ENCODE peak calls at places on chromosomes 7 and 10, in ten cellular contexts. W is HepG2, R is suprapubic skin, U is uterus, J is transverse colon, Q is HCT116, V is lung, K is Peyer's patch, O is A549, Z is brain microvascular endothelial cell. M is an unnamed sample.

GRCh38 chr10:12594448-12594944 is 245.1 kb downstream of the CAMK1D start:
- DNase-seq in W (no peak), Q (no peak), U (no peak), O (no peak), V (no peak), K (no peak), J (peak), Z (no peak), R (no peak), M (no peak)

GRCh38 chr7:123154231-123154860 is 45.4 kb downstream of the SLC13A1 start:
- DNase-seq in K (no peak), R (peak), O (peak), Q (peak), V (peak), W (peak), Z (peak), U (peak), J (peak), M (peak)

GRCh38 chr7:39950473-39951155 is 558 bp downstream of the CDK13 start:
- DNase-seq in K (no peak), Q (no peak), Z (peak), R (no peak), J (peak), V (peak), O (no peak), W (no peak), U (no peak), M (no peak)

GRCh38 chr7:39664057-39664456 is 40.7 kb downstream of the RALA start:
- DNase-seq in J (no peak), V (no peak), W (no peak), U (no peak), K (no peak), O (no peak), Z (no peak), Q (no peak), R (no peak), M (no peak)

GRCh38 chr10:124092270-124093075 is 925 bp downstream of the CHST15 start:
- DNase-seq in U (peak), V (peak), J (peak), W (no peak), Z (peak), O (peak), Q (no peak), K (peak), R (no peak), M (no peak)

GRCh38 chr10:59064759-59065498 is 111.5 kb upstream of the PHYHIPL start:
- DNase-seq in W (no peak), O (no peak), R (no peak), J (no peak), K (no peak), V (no peak), U (no peak), Z (no peak), Q (no peak), M (no peak)

GRCh38 chr7:98745722-98746318 is 124.0 kb downstream of the TMEM130 start:
- DNase-seq in K (peak), O (peak), R (no peak), U (no peak), Z (peak), W (peak), Q (peak), J (peak), V (peak), M (no peak)

GRCh38 chr7:126790763-126791162 is 462.0 kb downstream of the GRM8 start:
- DNase-seq in R (no peak), U (no peak), J (no peak), Q (no peak), Z (no peak), V (no peak), K (no peak), W (no peak), O (no peak), M (no peak)

GRCh38 chr7:96361116-96361857 is 39.4 kb upstream of the SLC25A13 start:
- DNase-seq in U (no peak), K (no peak), W (no peak), V (no peak), Z (no peak), O (no peak), R (no peak), Q (no peak), J (no peak), M (no peak)

GRCh38 chr10:52004342-52004949 is 305.1 kb upstream of the CSTF2T start:
- DNase-seq in K (no peak), Q (peak), Z (peak), J (no peak), W (peak), O (peak), V (no peak), U (no peak), R (no peak), M (peak)

GRCh38 chr7:138919256-138919655 is 61.9 kb downstream of the KIAA1549 start:
- DNase-seq in W (no peak), U (no peak), V (no peak), K (no peak), R (no peak), Q (no peak), O (no peak), Z (no peak), J (no peak), M (no peak)

GRCh38 chr7:35714862-35715261 is 19.9 kb upstream of the HERPUD2 start:
- DNase-seq in O (no peak), V (no peak), J (no peak), Z (no peak), W (no peak), R (no peak), U (no peak), K (no peak), Q (no peak), M (no peak)
- TF ChIP-seq CTCF in O (no peak), V (no peak), J (no peak), Z (no peak), W (peak), R (no peak), U (no peak), K (no peak), Q (no peak), M (no peak)

GRCh38 chr10:5476918-5477525 is 22.3 kb downstream of the CALML5 start:
- DNase-seq in W (no peak), Q (no peak), J (no peak), O (no peak), V (no peak), Z (no peak), U (no peak), K (no peak), R (no peak), M (no peak)
- H3K4me3 ChIP-seq in W (no peak), Q (no peak), J (no peak), O (no peak), V (no peak), Z (no peak), U (no peak), K (no peak), R (no peak), M (no peak)

DNA sequence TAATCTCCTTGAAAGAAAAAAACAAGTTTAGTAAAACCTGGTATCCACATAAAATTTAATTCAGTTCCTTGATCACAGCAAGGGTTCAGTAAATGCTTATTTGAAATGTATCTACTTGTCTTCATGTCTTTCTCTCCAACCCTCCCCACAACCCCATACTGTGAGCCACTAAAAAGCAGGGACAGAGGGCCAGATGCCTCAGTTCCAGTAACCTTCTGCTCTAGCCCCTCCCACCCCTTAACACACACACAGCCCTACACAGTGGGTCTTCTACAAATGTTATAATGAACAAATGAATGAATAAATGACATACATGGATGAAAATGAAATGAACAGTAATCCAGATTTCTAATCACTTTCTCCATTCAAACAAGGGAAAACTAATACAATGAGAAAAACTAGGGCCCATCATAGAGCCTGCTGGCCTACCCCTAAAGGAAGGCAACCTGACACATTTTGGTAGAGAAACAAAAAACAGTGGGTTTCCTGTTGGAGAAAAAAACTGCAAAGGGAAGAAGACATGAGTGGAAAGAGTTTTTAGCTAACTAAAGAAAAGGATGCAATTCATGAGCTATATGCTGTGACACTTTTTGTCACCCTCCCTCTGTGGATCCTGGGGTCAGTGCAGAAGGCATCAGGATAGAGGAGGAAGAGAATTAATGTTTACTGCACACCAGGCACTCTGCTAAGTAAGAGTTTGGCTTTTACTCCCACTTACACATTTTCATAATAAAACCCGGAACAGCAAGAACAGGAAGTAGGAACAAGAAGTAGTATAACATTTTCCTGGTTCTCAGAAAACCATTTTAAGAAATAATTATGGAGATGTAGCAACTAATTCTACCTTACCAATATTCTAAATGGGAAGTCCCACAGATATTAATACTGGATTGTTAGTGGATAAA is 38.1 kb downstream of the ELMO1 start:
- DNase-seq in R (no peak), W (no peak), U (no peak), Z (no peak), V (no peak), O (no peak), Q (no peak), K (no peak), J (no peak), M (no peak)
- H3K27ac ChIP-seq in R (peak), W (no peak), U (no peak), Z (no peak), V (no peak), O (no peak), Q (no peak), K (no peak), J (peak), M (no peak)

GRCh38 chr10:122981066-122981464 is 864 bp downstream of the PSTK start:
- DNase-seq in W (peak), V (no peak), Q (peak), K (no peak), Z (peak), U (no peak), R (no peak), O (peak), J (no peak), M (no peak)
- TF ChIP-seq CTCF in W (peak), V (no peak), Q (no peak), K (no peak), Z (peak), U (peak), R (no peak), O (peak), J (peak), M (peak)